ENCODE peak calls at places on chromosomes 2 and 18, in four cellular contexts. I is PC-9; J is naive thymus-derived CD4-positive, alpha-beta T cell; W is hepatocyte. O is an unnamed sample.

GRCh38 chr2:42054657-42055430 is 7.0 kb downstream of the PKDCC start:
- DNase-seq in I (no peak), J (no peak), W (peak; percentile 78), O (peak; percentile 51)

GRCh38 chr18:21243041-21243431 is 1.0 kb downstream of the GREB1L start:
- DNase-seq in I (no peak), J (no peak), W (peak; percentile 29), O (peak; percentile 40)

GRCh38 chr2:42117923-42118758 is 51.0 kb upstream of the EML4 start:
- DNase-seq in I (peak; percentile 100), J (no peak), W (no peak), O (no peak)

GRCh38 chr18:62976227-62976626 is 260.9 kb downstream of the PHLPP1 start:
- DNase-seq in I (peak; percentile 66), J (no peak), W (no peak), O (no peak)

GRCh38 chr2:240557101-240557751 is 562 bp downstream of the ANKMY1 start:
- DNase-seq in I (no peak), J (peak; percentile 23), W (peak; percentile 6), O (peak; percentile 56)

GRCh38 chr2:149732001-149732685 is 144.6 kb upstream of the MMADHC start:
- DNase-seq in I (peak; percentile 35), J (no peak), W (peak; percentile 35), O (peak; percentile 50)

GRCh38 chr2:145820651-145821050 is 1300.7 kb upstream of the ZEB2 start:
- DNase-seq in I (no peak), J (no peak), W (no peak), O (no peak)

GRCh38 chr18:68152770-68153169 is 562.1 kb downstream of the TMX3 start:
- DNase-seq in I (no peak), J (no peak), W (no peak), O (peak; percentile 24)

GRCh38 chr2:78646965-78647364 is 378.5 kb upstream of the REG3G start:
- DNase-seq in I (no peak), J (no peak), W (no peak), O (no peak)

GRCh38 chr2:171652411-171652775 is 34.9 kb upstream of the DYNC1I2 start:
- DNase-seq in I (no peak), J (no peak), W (no peak), O (no peak)

GRCh38 chr2:12243381-12243780 is 473.4 kb upstream of the TRIB2 start:
- DNase-seq in I (no peak), J (no peak), W (no peak), O (no peak)

GRCh38 chr2:189327879-189328351 is 113.4 kb upstream of the WDR75 start:
- DNase-seq in I (no peak), J (no peak), W (no peak), O (no peak)

GRCh38 chr2:225824748-225825449 is 425.4 kb downstream of the NYAP2 start:
- DNase-seq in I (no peak), J (no peak), W (no peak), O (peak; percentile 12)

GRCh38 chr2:111157798-111158197 is 37.1 kb downstream of the BCL2L11 start:
- DNase-seq in I (no peak), J (no peak), W (no peak), O (no peak)

GRCh38 chr2:16413257-16413656 is 252.4 kb downstream of the CYRIA start:
- DNase-seq in I (no peak), J (no peak), W (peak; percentile 14), O (peak; percentile 71)

GRCh38 chr2:8004250-8004681 is 677.6 kb upstream of the ID2 start:
- DNase-seq in I (no peak), J (no peak), W (peak; percentile 88), O (no peak)

GRCh38 chr2:129877795-129878775 is 101.4 kb upstream of the RAB6C start:
- DNase-seq in I (no peak), J (no peak), W (peak; percentile 22), O (peak; percentile 24)

GRCh38 chr18:51226068-51226467 is 28.6 kb upstream of the MEX3C start:
- DNase-seq in I (no peak), J (no peak), W (no peak), O (no peak)

GRCh38 chr2:50943781-50944180 is 88.2 kb downstream of the NRXN1 start:
- DNase-seq in I (no peak), J (no peak), W (no peak), O (no peak)

GRCh38 chr18:2978208-2978607 is 34.7 kb downstream of the LPIN2 start:
- DNase-seq in I (no peak), J (no peak), W (no peak), O (no peak)

GRCh38 chr2:217908544-217908943 is 94.3 kb downstream of the TNS1 start:
- DNase-seq in I (no peak), J (no peak), W (no peak), O (no peak)

GRCh38 chr2:72824224-72824842 is 1.5 kb downstream of the EXOC6B start:
- DNase-seq in I (peak; percentile 54), J (no peak), W (peak; percentile 35), O (no peak)

GRCh38 chr2:174053784-174054183 is 88.6 kb upstream of the SP3 start:
- DNase-seq in I (no peak), J (no peak), W (no peak), O (no peak)
- H3K4me3 ChIP-seq in I (no peak overlapping the region), J (no peak overlapping the region), W (no peak overlapping the region), O (no peak overlapping the region)

GRCh38 chr18:26556573-26556972 is 8.2 kb upstream of the KCTD1 start:
- DNase-seq in I (peak; percentile 52), J (no peak), W (no peak), O (no peak)

GRCh38 chr18:26551217-26551708 is 2.9 kb upstream of the KCTD1 start:
- DNase-seq in I (no peak), J (no peak), W (no peak), O (no peak)

GRCh38 chr18:26549486-26550435 is 1.4 kb upstream of the KCTD1 start:
- DNase-seq in I (peak; percentile 51), J (peak; percentile 31), W (peak; percentile 59), O (peak; percentile 91)

GRCh38 chr18:26555804-26556553 is 7.6 kb upstream of the KCTD1 start:
- DNase-seq in I (no peak), J (no peak), W (no peak), O (no peak)

DNA sequence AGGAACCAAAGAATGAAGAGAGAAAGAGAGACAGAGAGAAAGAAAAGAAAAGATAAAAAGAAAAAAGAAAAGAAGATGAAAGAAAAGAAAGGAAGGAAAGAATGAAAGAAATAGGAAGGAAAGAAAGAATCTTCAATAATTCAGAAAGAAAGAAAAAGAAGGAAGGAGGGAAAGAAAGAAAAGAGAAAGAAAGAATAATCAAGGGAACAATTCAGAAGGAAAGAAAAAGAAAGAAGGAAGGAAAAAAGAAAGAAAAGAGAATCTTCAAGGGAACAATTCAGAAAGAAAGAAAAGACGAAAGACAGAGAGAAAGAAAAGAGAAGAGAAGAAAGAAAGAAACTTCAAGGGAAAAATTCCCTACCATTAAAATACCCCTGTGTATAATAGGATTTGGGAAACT is 5.6 kb upstream of the KCTD1 start:
- DNase-seq in I (no peak), J (no peak), W (no peak), O (no peak)
- H3K27me3 ChIP-seq in I (no peaks in the 10 kb centered on the region), J (peaks cover 10% of the 10 kb centered on the region), W (peaks cover 48% of the 10 kb centered on the region), O (no peaks in the 10 kb centered on the region)

DNA sequence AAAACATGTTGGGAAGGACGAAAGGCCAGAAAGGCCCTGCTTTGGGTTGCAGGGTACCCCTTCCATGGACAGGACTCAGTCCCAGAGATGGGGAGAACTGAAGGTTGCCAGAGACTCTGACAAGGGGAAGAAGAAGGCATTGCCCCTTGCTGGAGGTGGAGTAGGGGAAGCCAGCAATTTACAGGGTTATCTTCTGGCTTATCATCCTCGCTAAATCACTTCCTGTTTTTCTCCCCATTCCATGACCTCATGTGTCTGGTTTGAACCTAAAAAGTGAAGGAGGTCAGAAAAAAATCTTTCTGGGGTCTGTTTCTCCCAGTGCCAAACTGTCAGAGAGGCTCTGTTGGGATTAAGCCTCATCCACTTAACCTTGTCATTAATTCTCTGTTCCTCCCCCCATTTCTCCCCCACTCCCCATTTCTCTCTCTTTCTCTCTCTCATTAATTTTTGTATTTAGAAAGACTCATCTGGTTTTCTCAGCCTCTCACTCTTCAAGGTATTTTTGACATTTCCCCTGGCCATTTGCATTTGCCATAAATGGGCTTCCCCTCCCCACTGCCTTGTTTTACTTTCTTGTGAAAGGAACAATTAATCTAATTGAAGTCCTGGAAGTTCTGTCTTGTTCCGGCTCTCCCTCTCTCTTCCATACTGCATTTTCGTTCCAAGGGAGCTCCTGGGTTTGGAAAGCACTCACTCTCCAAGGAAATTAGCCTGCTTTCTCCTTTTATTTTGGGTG is 17.4 kb downstream of the NRP2 start:
- DNase-seq in I (no peak), J (no peak), W (no peak), O (no peak)
- H3K4me3 ChIP-seq in I (no peak overlapping the region), J (no peak overlapping the region), W (no peak overlapping the region), O (no peak overlapping the region)

GRCh38 chr2:109131777-109132176 is 2.8 kb downstream of the SH3RF3 start:
- DNase-seq in I (no peak), J (no peak), W (no peak), O (no peak)
- H3K27me3 ChIP-seq in I (no peaks in the 10 kb centered on the region), J (no peaks in the 10 kb centered on the region), W (peaks cover 58% of the 10 kb centered on the region), O (no peaks in the 10 kb centered on the region)

DNA sequence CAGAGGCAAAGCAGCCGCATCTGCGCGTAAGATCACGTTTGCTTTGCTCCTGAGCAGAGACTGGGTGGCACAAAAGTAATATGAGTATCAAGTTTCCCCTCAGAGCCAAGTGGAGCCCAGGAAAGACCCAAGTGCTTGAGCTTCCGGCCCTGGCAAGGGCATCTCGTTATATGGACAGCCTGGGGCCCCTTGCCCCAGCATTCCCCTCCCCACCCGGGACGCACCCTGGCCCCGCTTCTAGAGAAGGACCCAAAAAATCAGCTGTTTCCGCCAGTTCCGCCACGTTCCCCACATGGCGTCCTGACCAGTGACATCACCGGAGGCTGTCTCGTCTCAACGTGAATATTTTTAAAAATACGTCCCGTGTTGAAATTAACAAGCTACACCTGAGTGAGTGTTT is 135.1 kb downstream of the NFATC1 start:
- DNase-seq in I (no peak), J (no peak), W (no peak), O (peak; percentile 51)
- H3K4me3 ChIP-seq in I (no peak overlapping the region), J (no peak overlapping the region), W (no peak overlapping the region), O (no peak overlapping the region)

DNA sequence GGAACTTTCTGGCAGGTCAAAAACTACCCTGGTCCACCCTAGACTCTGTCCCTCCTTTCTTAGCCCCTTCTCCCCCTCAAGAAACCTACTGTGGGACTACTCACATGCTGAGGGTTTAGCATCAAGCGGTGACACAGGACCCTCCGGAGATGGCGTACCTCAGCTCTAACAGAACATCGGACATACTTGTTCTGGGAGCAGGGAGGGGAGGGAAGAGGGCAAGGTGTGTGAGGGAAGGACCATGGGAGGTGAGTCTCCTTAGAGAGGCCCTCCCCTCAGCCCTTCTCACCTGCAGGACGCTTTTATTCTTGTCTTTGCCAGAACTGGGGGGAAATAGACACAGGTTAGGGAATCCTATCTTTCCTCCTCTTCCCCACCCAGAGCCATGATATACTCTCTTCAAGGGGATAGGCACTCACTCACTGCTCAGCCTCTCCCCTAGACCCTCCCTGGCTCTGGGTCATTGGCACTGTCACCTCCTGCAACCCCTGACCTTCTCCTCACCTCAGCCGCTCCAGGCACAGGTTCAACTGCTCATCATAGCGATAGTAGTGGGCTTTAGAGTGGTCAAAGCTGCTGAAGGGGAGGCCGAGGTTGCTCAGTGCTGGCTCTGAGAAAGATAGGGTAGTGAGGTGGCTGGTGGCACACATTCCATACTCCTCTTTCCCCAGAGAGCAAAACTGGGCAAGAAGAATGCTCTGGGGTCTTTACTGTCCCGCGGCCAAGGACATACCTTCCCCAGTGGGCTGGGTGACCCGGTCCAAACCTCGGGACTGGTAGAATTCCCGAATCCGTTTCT is 1.8 kb downstream of the PCGF1 start:
- DNase-seq in I (no peak), J (no peak), W (no peak), O (no peak)
- H3K27me3 ChIP-seq in I (no peaks in the 10 kb centered on the region), J (peaks cover 20% of the 10 kb centered on the region), W (peaks cover 21% of the 10 kb centered on the region), O (no peaks in the 10 kb centered on the region)

DNA sequence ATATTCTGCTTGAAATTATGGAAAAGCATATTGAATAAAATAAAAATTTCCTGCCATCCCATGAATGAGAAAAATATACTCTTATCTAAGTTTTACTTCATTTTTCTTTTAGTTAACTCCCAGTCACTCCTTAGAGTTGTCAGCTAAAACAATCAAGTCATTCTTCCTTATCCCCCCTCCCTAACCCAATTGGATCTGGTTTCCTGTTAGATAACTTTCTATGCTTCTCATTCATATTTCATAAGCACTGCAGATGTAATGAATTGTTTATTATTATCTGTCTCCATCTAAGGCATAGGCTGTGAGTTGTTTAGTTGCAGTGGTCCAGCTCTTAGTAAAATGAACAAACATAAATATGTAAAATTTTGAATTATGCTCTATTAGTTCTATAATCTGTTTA is 244.0 kb upstream of the GCFC2 start:
- DNase-seq in I (no peak), J (no peak), W (no peak), O (no peak)
- H3K4me3 ChIP-seq in I (no peak overlapping the region), J (no peak overlapping the region), W (no peak overlapping the region), O (no peak overlapping the region)

O was measured in right cardiac atrium.